ENCODE peak calls at places on chromosome 22, in eight cellular contexts. One of them, this sample, is unnamed.

GRCh38 chr22:17699696-17700330 is 61.3 kb downstream of the BCL2L13 start:
- DNase-seq in cardiac muscle cell: no peak
- DNase-seq in Calu3: no peak
- DNase-seq in stimulated activated CD8-positive, alpha-beta memory T cell treated with anti-CD3 and anti-CD28 coated beads, Interleukin-15, amount 100 ng/mL, for 24 hours: no peak
- DNase-seq in CD4-positive, alpha-beta T cell: no peak
- DNase-seq in fibroblast of mammary gland: no peak
- DNase-seq in RPMI7951: no peak
- DNase-seq in myocyte: no peak
- DNase-seq in this sample: no peak

GRCh38 chr22:46592390-46592872 is 27.8 kb upstream of the GRAMD4 start:
- DNase-seq in cardiac muscle cell: peak
- DNase-seq in Calu3: no peak
- DNase-seq in stimulated activated CD8-positive, alpha-beta memory T cell treated with anti-CD3 and anti-CD28 coated beads, Interleukin-15, amount 100 ng/mL, for 24 hours: no peak
- DNase-seq in CD4-positive, alpha-beta T cell: no peak
- DNase-seq in fibroblast of mammary gland: peak
- DNase-seq in RPMI7951: peak
- DNase-seq in myocyte: peak
- DNase-seq in this sample: no peak

GRCh38 chr22:40036126-40036525 is 41.4 kb downstream of the FAM83F start:
- DNase-seq in cardiac muscle cell: no peak
- DNase-seq in Calu3: no peak
- DNase-seq in stimulated activated CD8-positive, alpha-beta memory T cell treated with anti-CD3 and anti-CD28 coated beads, Interleukin-15, amount 100 ng/mL, for 24 hours: no peak
- DNase-seq in CD4-positive, alpha-beta T cell: no peak
- DNase-seq in fibroblast of mammary gland: no peak
- DNase-seq in RPMI7951: no peak
- DNase-seq in myocyte: no peak
- DNase-seq in this sample: no peak

GRCh38 chr22:28328751-28329150 is 350.9 kb downstream of the TTC28 start:
- DNase-seq in cardiac muscle cell: no peak
- DNase-seq in Calu3: no peak
- DNase-seq in stimulated activated CD8-positive, alpha-beta memory T cell treated with anti-CD3 and anti-CD28 coated beads, Interleukin-15, amount 100 ng/mL, for 24 hours: no peak
- DNase-seq in CD4-positive, alpha-beta T cell: no peak
- DNase-seq in fibroblast of mammary gland: no peak
- DNase-seq in RPMI7951: no peak
- DNase-seq in myocyte: no peak
- DNase-seq in this sample: no peak

GRCh38 chr22:17430298-17430900 is 61.1 kb downstream of the CECR2 start:
- DNase-seq in cardiac muscle cell: peak
- DNase-seq in Calu3: no peak
- DNase-seq in stimulated activated CD8-positive, alpha-beta memory T cell treated with anti-CD3 and anti-CD28 coated beads, Interleukin-15, amount 100 ng/mL, for 24 hours: no peak
- DNase-seq in CD4-positive, alpha-beta T cell: no peak
- DNase-seq in fibroblast of mammary gland: peak
- DNase-seq in RPMI7951: no peak
- DNase-seq in myocyte: peak
- DNase-seq in this sample: no peak

GRCh38 chr22:39574779-39575551 is 4.4 kb downstream of the CACNA1I start:
- DNase-seq in cardiac muscle cell: peak
- DNase-seq in Calu3: peak
- DNase-seq in stimulated activated CD8-positive, alpha-beta memory T cell treated with anti-CD3 and anti-CD28 coated beads, Interleukin-15, amount 100 ng/mL, for 24 hours: no peak
- DNase-seq in CD4-positive, alpha-beta T cell: no peak
- DNase-seq in fibroblast of mammary gland: peak
- DNase-seq in RPMI7951: peak
- DNase-seq in myocyte: peak
- DNase-seq in this sample: no peak

GRCh38 chr22:39717099-39717498 is 146.5 kb downstream of the CACNA1I start:
- DNase-seq in cardiac muscle cell: no peak
- DNase-seq in Calu3: no peak
- DNase-seq in stimulated activated CD8-positive, alpha-beta memory T cell treated with anti-CD3 and anti-CD28 coated beads, Interleukin-15, amount 100 ng/mL, for 24 hours: no peak
- DNase-seq in CD4-positive, alpha-beta T cell: no peak
- DNase-seq in fibroblast of mammary gland: no peak
- DNase-seq in RPMI7951: no peak
- DNase-seq in myocyte: no peak
- DNase-seq in this sample: no peak

GRCh38 chr22:43004362-43005035 is 10.4 kb downstream of the PACSIN2 start:
- DNase-seq in cardiac muscle cell: peak
- DNase-seq in Calu3: peak
- DNase-seq in stimulated activated CD8-positive, alpha-beta memory T cell treated with anti-CD3 and anti-CD28 coated beads, Interleukin-15, amount 100 ng/mL, for 24 hours: no peak
- DNase-seq in CD4-positive, alpha-beta T cell: no peak
- DNase-seq in fibroblast of mammary gland: peak
- DNase-seq in RPMI7951: peak
- DNase-seq in myocyte: peak
- DNase-seq in this sample: no peak

GRCh38 chr22:47205081-47205491 is 442.6 kb downstream of the TBC1D22A start:
- DNase-seq in cardiac muscle cell: no peak
- DNase-seq in Calu3: no peak
- DNase-seq in stimulated activated CD8-positive, alpha-beta memory T cell treated with anti-CD3 and anti-CD28 coated beads, Interleukin-15, amount 100 ng/mL, for 24 hours: no peak
- DNase-seq in CD4-positive, alpha-beta T cell: no peak
- DNase-seq in fibroblast of mammary gland: no peak
- DNase-seq in RPMI7951: no peak
- DNase-seq in myocyte: no peak
- DNase-seq in this sample: no peak

GRCh38 chr22:36360871-36361383 is 26.8 kb downstream of the MYH9 start:
- DNase-seq in cardiac muscle cell: peak
- DNase-seq in Calu3: no peak
- DNase-seq in stimulated activated CD8-positive, alpha-beta memory T cell treated with anti-CD3 and anti-CD28 coated beads, Interleukin-15, amount 100 ng/mL, for 24 hours: no peak
- DNase-seq in CD4-positive, alpha-beta T cell: no peak
- DNase-seq in fibroblast of mammary gland: no peak
- DNase-seq in RPMI7951: peak
- DNase-seq in myocyte: no peak
- DNase-seq in this sample: no peak

GRCh38 chr22:21688706-21689381 is 23.0 kb downstream of the PPIL2 start:
- DNase-seq in cardiac muscle cell: no peak
- DNase-seq in Calu3: no peak
- DNase-seq in stimulated activated CD8-positive, alpha-beta memory T cell treated with anti-CD3 and anti-CD28 coated beads, Interleukin-15, amount 100 ng/mL, for 24 hours: no peak
- DNase-seq in CD4-positive, alpha-beta T cell: no peak
- DNase-seq in fibroblast of mammary gland: no peak
- DNase-seq in RPMI7951: no peak
- DNase-seq in myocyte: no peak
- DNase-seq in this sample: no peak

GRCh38 chr22:22348127-22348814 is 103.7 kb downstream of the VPREB1 start:
- DNase-seq in cardiac muscle cell: no peak
- DNase-seq in Calu3: peak
- DNase-seq in stimulated activated CD8-positive, alpha-beta memory T cell treated with anti-CD3 and anti-CD28 coated beads, Interleukin-15, amount 100 ng/mL, for 24 hours: no peak
- DNase-seq in CD4-positive, alpha-beta T cell: no peak
- DNase-seq in fibroblast of mammary gland: no peak
- DNase-seq in RPMI7951: no peak
- DNase-seq in myocyte: peak
- DNase-seq in this sample: peak

GRCh38 chr22:39153220-39153860 is 860 bp upstream of the CBX7 start:
- DNase-seq in cardiac muscle cell: no peak
- DNase-seq in Calu3: no peak
- DNase-seq in stimulated activated CD8-positive, alpha-beta memory T cell treated with anti-CD3 and anti-CD28 coated beads, Interleukin-15, amount 100 ng/mL, for 24 hours: no peak
- DNase-seq in CD4-positive, alpha-beta T cell: no peak
- DNase-seq in fibroblast of mammary gland: no peak
- DNase-seq in RPMI7951: no peak
- DNase-seq in myocyte: no peak
- DNase-seq in this sample: no peak

GRCh38 chr22:17867160-17867785 is 93.0 kb upstream of the BID start:
- DNase-seq in cardiac muscle cell: no peak
- DNase-seq in Calu3: no peak
- DNase-seq in stimulated activated CD8-positive, alpha-beta memory T cell treated with anti-CD3 and anti-CD28 coated beads, Interleukin-15, amount 100 ng/mL, for 24 hours: no peak
- DNase-seq in CD4-positive, alpha-beta T cell: no peak
- DNase-seq in fibroblast of mammary gland: no peak
- DNase-seq in RPMI7951: no peak
- DNase-seq in myocyte: no peak
- DNase-seq in this sample: no peak

GRCh38 chr22:41397143-41397811 is 15.5 kb downstream of the TEF start:
- DNase-seq in cardiac muscle cell: no peak
- DNase-seq in Calu3: no peak
- DNase-seq in stimulated activated CD8-positive, alpha-beta memory T cell treated with anti-CD3 and anti-CD28 coated beads, Interleukin-15, amount 100 ng/mL, for 24 hours: no peak
- DNase-seq in CD4-positive, alpha-beta T cell: no peak
- DNase-seq in fibroblast of mammary gland: no peak
- DNase-seq in RPMI7951: no peak
- DNase-seq in myocyte: no peak
- DNase-seq in this sample: no peak

GRCh38 chr22:35986085-35986484 is 42.5 kb downstream of the RBFOX2 start:
- DNase-seq in cardiac muscle cell: peak
- DNase-seq in Calu3: no peak
- DNase-seq in stimulated activated CD8-positive, alpha-beta memory T cell treated with anti-CD3 and anti-CD28 coated beads, Interleukin-15, amount 100 ng/mL, for 24 hours: no peak
- DNase-seq in CD4-positive, alpha-beta T cell: no peak
- DNase-seq in fibroblast of mammary gland: peak
- DNase-seq in RPMI7951: no peak
- DNase-seq in myocyte: no peak
- DNase-seq in this sample: no peak

This sample was measured in NT2/D1.